ENCODE peak calls at places on chromosomes 13 and 19, in four cellular contexts. G, Y, A and L are unnamed samples.

GRCh38 chr13:43270043-43270830 is 246.9 kb downstream of the DNAJC15 start:
- DNase-seq in G (peak; percentile 41), Y (peak; percentile 34), A (no peak), L (no peak)

GRCh38 chr13:95921485-95921884 is 131.7 kb downstream of the UGGT2 start:
- DNase-seq in G (no peak), Y (peak; percentile 14), A (no peak), L (no peak)

GRCh38 chr19:37160153-37160552 is 12.3 kb downstream of the ZNF585A start:
- DNase-seq in G (no peak), Y (no peak), A (no peak), L (no peak)

GRCh38 chr13:107753286-107753685 is 462.1 kb downstream of the LIG4 start:
- DNase-seq in G (peak; percentile 30), Y (no peak), A (no peak), L (no peak)

GRCh38 chr19:10379880-10380310 is 477 bp downstream of the TYK2 start:
- DNase-seq in G (no peak), Y (no peak), A (no peak), L (no peak)

GRCh38 chr19:13764821-13765394 is 586 bp downstream of the MRI1 start:
- DNase-seq in G (peak; percentile 18), Y (no peak), A (no peak), L (peak; percentile 37)

GRCh38 chr19:38298841-38299680 is 5.0 kb upstream of the C19orf33 start:
- DNase-seq in G (peak; percentile 55), Y (peak; percentile 64), A (no peak), L (no peak)

GRCh38 chr13:20495087-20496023 is 30.3 kb downstream of the CRYL1 start:
- DNase-seq in G (peak; percentile 82), Y (peak; percentile 72), A (peak; percentile 60), L (peak; percentile 67)

GRCh38 chr19:7652061-7652641 is 15.2 kb downstream of the STXBP2 start:
- DNase-seq in G (peak; percentile 72), Y (peak; percentile 60), A (peak; percentile 89), L (peak; percentile 85)

GRCh38 chr19:40279120-40279551 is 6.0 kb downstream of the AKT2 start:
- DNase-seq in G (peak; percentile 86), Y (peak; percentile 38), A (no peak), L (no peak)

GRCh38 chr19:28634837-28635236 is 578.1 kb downstream of the UQCRFS1 start:
- DNase-seq in G (no peak), Y (no peak), A (no peak), L (no peak)

GRCh38 chr13:112716461-112716820 is 26.6 kb downstream of the ATP11A start:
- DNase-seq in G (no peak), Y (no peak), A (no peak), L (no peak)

GRCh38 chr13:80337011-80337688 is 3.8 kb downstream of the SPRY2 start:
- DNase-seq in G (peak; percentile 41), Y (no peak), A (no peak), L (no peak)

GRCh38 chr13:84844473-84844872 is 954.7 kb downstream of the SLITRK6 start:
- DNase-seq in G (no peak), Y (no peak), A (peak; percentile 27), L (no peak)

GRCh38 chr13:82898625-82899024 is 983.6 kb downstream of the SLITRK1 start:
- DNase-seq in G (no peak), Y (no peak), A (no peak), L (no peak)

GRCh38 chr13:47809411-47809810 is 191.7 kb downstream of the SUCLA2 start:
- DNase-seq in G (no peak), Y (no peak), A (no peak), L (no peak)

GRCh38 chr19:47013041-47013517 is 6.6 kb upstream of the NPAS1 start:
- DNase-seq in G (peak; percentile 75), Y (peak; percentile 51), A (peak; percentile 80), L (peak; percentile 57)

GRCh38 chr19:47994209-47994802 is at the start of gene ELSPBP1:
- DNase-seq in G (no peak), Y (no peak), A (no peak), L (no peak)

GRCh38 chr19:6424190-6424938 is at the start of gene KHSRP:
- DNase-seq in G (no peak), Y (no peak), A (peak; percentile 22), L (no peak)

GRCh38 chr19:42052241-42052863 is 17.7 kb downstream of the GRIK5 start:
- DNase-seq in G (no peak), Y (no peak), A (no peak), L (no peak)

GRCh38 chr19:42068756-42069571 is 1.0 kb downstream of the GRIK5 start:
- DNase-seq in G (no peak), Y (no peak), A (peak; percentile 29), L (no peak)